ENCODE peak calls at places on chromosomes 3 and 15, in ten cellular contexts. H, M, I, U, K, S, P, J, Q and B are unnamed samples.
A peak's percentile ranks its signal among the peaks of the same experiment; 100 is the strongest.

GRCh38 chr15:67914537-67915373 is 74.9 kb upstream of the RNU6-1 start:
- DNase-seq in H (no peak), M (no peak), I (peak; percentile 4), U (peak; percentile 67), K (peak; percentile 62), S (no peak), P (peak; percentile 64), J (peak; percentile 26), Q (peak; percentile 81), B (no peak)

GRCh38 chr3:72189344-72189743 is 404.4 kb upstream of the PROK2 start:
- DNase-seq in H (no peak), M (no peak), I (no peak), U (no peak), K (no peak), S (no peak), P (no peak), J (no peak), Q (no peak), B (no peak)

GRCh38 chr3:97993526-97993925 is 21.3 kb upstream of the RIOX2 start:
- DNase-seq in H (no peak), M (no peak), I (no peak), U (no peak), K (no peak), S (no peak), P (no peak), J (no peak), Q (no peak), B (no peak)

GRCh38 chr3:174302746-174303315 is 556.3 kb upstream of the NAALADL2 start:
- DNase-seq in H (no peak), M (no peak), I (no peak), U (no peak), K (no peak), S (no peak), P (no peak), J (no peak), Q (no peak), B (no peak)

GRCh38 chr3:179732661-179733348 is 80.0 kb downstream of the USP13 start:
- DNase-seq in H (no peak), M (no peak), I (peak; percentile 54), U (no peak), K (no peak), S (no peak), P (no peak), J (no peak), Q (peak; percentile 94), B (no peak)

GRCh38 chr3:48018841-48019240 is 2.6 kb upstream of the MAP4 start:
- DNase-seq in H (no peak), M (no peak), I (peak; percentile 78), U (no peak), K (no peak), S (no peak), P (no peak), J (no peak), Q (peak; percentile 72), B (no peak)

GRCh38 chr3:31462050-31462569 is 70.6 kb upstream of the STT3B start:
- DNase-seq in H (no peak), M (peak; percentile 84), I (no peak), U (no peak), K (peak; percentile 62), S (no peak), P (peak; percentile 34), J (peak; percentile 76), Q (no peak), B (peak; percentile 98)

GRCh38 chr3:148991219-148992026 is at the start of gene GYG1:
- DNase-seq in H (peak; percentile 92), M (peak; percentile 87), I (peak; percentile 82), U (peak; percentile 77), K (peak; percentile 93), S (peak; percentile 62), P (peak; percentile 85), J (peak; percentile 89), Q (peak; percentile 89), B (peak; percentile 64)

DNA sequence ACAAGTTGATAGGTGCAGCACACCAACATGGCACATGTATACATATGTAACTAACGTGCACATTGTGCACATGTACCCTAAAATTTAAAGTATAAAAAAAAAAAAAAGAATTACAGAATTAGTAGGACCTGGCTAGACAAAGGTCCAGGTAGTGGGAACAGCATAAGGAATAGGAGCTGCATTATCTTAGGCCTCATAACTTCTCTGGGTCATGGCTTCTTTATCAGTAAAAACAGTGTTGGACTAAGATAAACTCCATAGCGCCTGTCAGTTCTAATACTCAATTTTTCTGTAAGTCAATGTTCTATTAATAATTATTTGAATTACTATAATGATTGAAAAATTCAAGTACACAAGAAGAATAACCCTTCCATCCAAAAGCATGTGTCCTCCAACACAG is 98.3 kb downstream of the HERC1 start:
- DNase-seq in H (no peak), M (no peak), I (no peak), U (no peak), K (no peak), S (no peak), P (no peak), J (no peak), Q (no peak), B (no peak)
- H3K4me3 ChIP-seq in H (no peak overlapping the region), M (no peak overlapping the region), I (no peak overlapping the region), U (no peak overlapping the region), K (no peak overlapping the region), S (no peak overlapping the region), P (no peak overlapping the region), J (no peak overlapping the region), Q (no peak overlapping the region), B (no peak overlapping the region)

GRCh38 chr15:71760852-71761251 is 49.5 kb upstream of the NR2E3 start:
- DNase-seq in H (no peak), M (no peak), I (no peak), U (no peak), K (no peak), S (no peak), P (no peak), J (no peak), Q (no peak), B (no peak)

GRCh38 chr15:71756574-71757352 is 53.6 kb upstream of the NR2E3 start:
- DNase-seq in H (no peak), M (no peak), I (no peak), U (no peak), K (no peak), S (no peak), P (no peak), J (no peak), Q (no peak), B (no peak)

GRCh38 chr15:71757741-71758530 is 52.4 kb upstream of the NR2E3 start:
- DNase-seq in H (no peak), M (no peak), I (no peak), U (no peak), K (no peak), S (no peak), P (no peak), J (no peak), Q (no peak), B (no peak)

GRCh38 chr15:71761649-71762048 is 48.7 kb upstream of the NR2E3 start:
- DNase-seq in H (no peak), M (no peak), I (peak; percentile 95), U (no peak), K (no peak), S (no peak), P (peak; percentile 71), J (peak; percentile 11), Q (no peak), B (no peak)

GRCh38 chr15:71758716-71759115 is 51.6 kb upstream of the NR2E3 start:
- DNase-seq in H (no peak), M (no peak), I (no peak), U (no peak), K (no peak), S (no peak), P (no peak), J (no peak), Q (no peak), B (no peak)
- H3K4me3 ChIP-seq in H (no peak overlapping the region), M (no peak overlapping the region), I (no peak overlapping the region), U (no peak overlapping the region), K (no peak overlapping the region), S (no peak overlapping the region), P (no peak overlapping the region), J (no peak overlapping the region), Q (no peak overlapping the region), B (no peak overlapping the region)

GRCh38 chr3:51390186-51390585 is 899 bp upstream of the RBM15B start:
- DNase-seq in H (peak; percentile 39), M (peak; percentile 61), I (no peak), U (no peak), K (no peak), S (no peak), P (no peak), J (no peak), Q (no peak), B (no peak)

GRCh38 chr3:51386159-51386851 is 1.2 kb downstream of the MANF start:
- DNase-seq in H (peak; percentile 18), M (no peak), I (no peak), U (no peak), K (peak; percentile 41), S (no peak), P (no peak), J (peak; percentile 26), Q (no peak), B (no peak)

GRCh38 chr3:51389423-51390183 is 1.5 kb upstream of the RBM15B start:
- DNase-seq in H (peak; percentile 67), M (peak; percentile 85), I (peak; percentile 34), U (peak; percentile 40), K (peak; percentile 85), S (no peak), P (peak; percentile 62), J (peak; percentile 76), Q (peak; percentile 44), B (peak; percentile 56)

GRCh38 chr3:51386852-51387229 is 1.8 kb downstream of the MANF start:
- DNase-seq in H (peak; percentile 46), M (no peak), I (no peak), U (no peak), K (peak; percentile 31), S (no peak), P (no peak), J (no peak), Q (no peak), B (no peak)

GRCh38 chr3:51388286-51389029 is 2.6 kb upstream of the RBM15B start:
- DNase-seq in H (peak; percentile 24), M (peak; percentile 61), I (peak; percentile 91), U (no peak), K (peak; percentile 66), S (no peak), P (peak; percentile 81), J (peak; percentile 49), Q (no peak), B (no peak)
- H3K4me3 ChIP-seq in H (no peak overlapping the region), M (no peak overlapping the region), I (peak overlapping the region; percentile 85), U (no peak overlapping the region), K (peak overlapping the region; percentile 98), S (no peak overlapping the region), P (no peak overlapping the region), J (peak overlapping the region; percentile 42), Q (no peak overlapping the region), B (no peak overlapping the region)

GRCh38 chr15:82647835-82648256 is 683 bp upstream of the CPEB1 start:
- DNase-seq in H (no peak), M (no peak), I (no peak), U (no peak), K (peak; percentile 83), S (no peak), P (peak; percentile 15), J (no peak), Q (no peak), B (peak; percentile 66)

GRCh38 chr15:82648257-82649103 is 1.3 kb upstream of the CPEB1 start:
- DNase-seq in H (no peak), M (no peak), I (no peak), U (no peak), K (peak; percentile 79), S (no peak), P (no peak), J (no peak), Q (no peak), B (no peak)

GRCh38 chr15:82647045-82647834 is at the start of gene CPEB1:
- DNase-seq in H (peak; percentile 75), M (no peak), I (no peak), U (peak; percentile 38), K (peak; percentile 74), S (no peak), P (peak; percentile 42), J (no peak), Q (peak; percentile 44), B (peak; percentile 37)

GRCh38 chr15:82643992-82644391 is 3.2 kb downstream of the CPEB1 start:
- DNase-seq in H (no peak), M (no peak), I (no peak), U (no peak), K (no peak), S (no peak), P (no peak), J (no peak), Q (no peak), B (no peak)

DNA sequence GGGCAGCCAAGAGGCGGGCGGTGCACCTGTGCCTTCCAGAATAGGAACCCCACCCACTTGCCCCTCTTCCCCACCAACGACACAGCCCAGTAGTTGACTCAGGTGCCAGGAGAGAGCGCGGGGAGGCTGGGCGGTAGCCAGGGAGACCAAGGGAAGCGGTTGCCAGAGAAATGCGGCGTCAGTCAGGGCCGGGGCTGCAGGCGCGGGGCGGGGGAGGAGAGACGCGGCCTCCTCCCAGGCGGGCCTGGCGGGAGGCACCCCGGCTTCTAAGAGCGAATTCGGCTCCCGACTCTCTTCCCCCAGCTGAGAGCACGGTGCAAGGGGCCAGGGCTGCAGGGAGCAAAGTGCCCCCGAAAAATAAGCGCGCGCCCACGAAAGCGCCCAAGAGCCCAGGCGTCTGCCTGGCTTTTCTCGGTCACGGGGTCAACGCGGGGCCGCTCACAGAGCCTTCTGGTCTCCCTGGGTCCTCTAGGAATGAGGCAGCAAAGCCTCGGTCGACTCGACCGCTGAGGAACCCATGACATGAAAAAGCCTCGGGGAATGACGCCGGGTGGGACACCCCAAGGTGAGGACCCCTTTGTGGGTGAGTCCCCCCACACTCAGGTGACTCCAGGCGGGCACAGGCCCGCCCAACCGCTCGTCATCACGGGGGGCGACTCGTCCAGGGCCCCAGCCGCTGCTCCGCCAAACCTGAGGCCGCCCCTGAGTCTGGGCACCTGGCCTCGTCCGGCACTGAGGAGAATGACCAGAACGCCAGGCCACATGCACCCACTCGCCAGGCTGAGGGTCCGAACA is 716 bp downstream of the CPEB1 start:
- DNase-seq in H (peak; percentile 67), M (no peak), I (no peak), U (no peak), K (peak; percentile 84), S (no peak), P (no peak), J (no peak), Q (no peak), B (no peak)
- H3K4me3 ChIP-seq in H (no peak overlapping the region), M (no peak overlapping the region), I (no peak overlapping the region), U (peak overlapping the region; percentile 79), K (no peak overlapping the region), S (peak overlapping the region; percentile 54), P (peak overlapping the region; percentile 50), J (no peak overlapping the region), Q (peak overlapping the region; percentile 57), B (peak overlapping the region; percentile 55)